ENCODE peak calls at places on chromosomes 4 and X, in eight cellular contexts. One of them, this sample, is unnamed.
A peak's percentile ranks its signal among the peaks of the same experiment; 100 is the strongest.

GRCh38 chrX:110172215-110172614 is 145.7 kb downstream of the AMMECR1 start:
- DNase-seq in psoas muscle: no peak
- DNase-seq in pancreas: no peak
- DNase-seq in mammary epithelial cell: no peak
- DNase-seq in tibial nerve: no peak
- DNase-seq in coronary artery: no peak
- DNase-seq in BE2C: no peak
- DNase-seq in fibroblast of lung: no peak
- DNase-seq in this sample: no peak

GRCh38 chr4:181766061-181766460 is 477.1 kb upstream of the TENM3 start:
- DNase-seq in psoas muscle: no peak
- DNase-seq in pancreas: no peak
- DNase-seq in mammary epithelial cell: no peak
- DNase-seq in tibial nerve: no peak
- DNase-seq in coronary artery: no peak
- DNase-seq in BE2C: no peak
- DNase-seq in fibroblast of lung: no peak
- DNase-seq in this sample: no peak

GRCh38 chr4:16812041-16812440 is 86.4 kb downstream of the LDB2 start:
- DNase-seq in psoas muscle: no peak
- DNase-seq in pancreas: no peak
- DNase-seq in mammary epithelial cell: no peak
- DNase-seq in tibial nerve: no peak
- DNase-seq in coronary artery: no peak
- DNase-seq in BE2C: no peak
- DNase-seq in fibroblast of lung: no peak
- DNase-seq in this sample: no peak

GRCh38 chrX:110394653-110395052 is 36.0 kb downstream of the RTL9 start:
- DNase-seq in psoas muscle: no peak
- DNase-seq in pancreas: no peak
- DNase-seq in mammary epithelial cell: peak; percentile 85
- DNase-seq in tibial nerve: no peak
- DNase-seq in coronary artery: no peak
- DNase-seq in BE2C: peak; percentile 13
- DNase-seq in fibroblast of lung: peak; percentile 77
- DNase-seq in this sample: peak; percentile 47

GRCh38 chr4:4334798-4335520 is 44.9 kb downstream of the ZBTB49 start:
- DNase-seq in psoas muscle: peak; percentile 61
- DNase-seq in pancreas: peak; percentile 54
- DNase-seq in mammary epithelial cell: peak; percentile 50
- DNase-seq in tibial nerve: peak; percentile 41
- DNase-seq in coronary artery: no peak
- DNase-seq in BE2C: peak; percentile 79
- DNase-seq in fibroblast of lung: peak; percentile 39
- DNase-seq in this sample: peak; percentile 73

GRCh38 chrX:57156397-57157049 is 19.3 kb upstream of the SPIN2A start:
- DNase-seq in psoas muscle: no peak
- DNase-seq in pancreas: no peak
- DNase-seq in mammary epithelial cell: peak; percentile 17
- DNase-seq in tibial nerve: no peak
- DNase-seq in coronary artery: no peak
- DNase-seq in BE2C: peak; percentile 15
- DNase-seq in fibroblast of lung: peak; percentile 8
- DNase-seq in this sample: peak; percentile 57

GRCh38 chr4:141275834-141276233 is 55.1 kb downstream of the ZNF330 start:
- DNase-seq in psoas muscle: no peak
- DNase-seq in pancreas: no peak
- DNase-seq in mammary epithelial cell: no peak
- DNase-seq in tibial nerve: no peak
- DNase-seq in coronary artery: no peak
- DNase-seq in BE2C: no peak
- DNase-seq in fibroblast of lung: peak; percentile 54
- DNase-seq in this sample: peak; percentile 87

GRCh38 chr4:77152421-77152820 is 4.6 kb upstream of the CCNG2 start:
- DNase-seq in psoas muscle: no peak
- DNase-seq in pancreas: no peak
- DNase-seq in mammary epithelial cell: peak; percentile 18
- DNase-seq in tibial nerve: no peak
- DNase-seq in coronary artery: no peak
- DNase-seq in BE2C: no peak
- DNase-seq in fibroblast of lung: peak; percentile 63
- DNase-seq in this sample: no peak

GRCh38 chr4:86243750-86244149 is 116.1 kb downstream of the MAPK10 start:
- DNase-seq in psoas muscle: no peak
- DNase-seq in pancreas: no peak
- DNase-seq in mammary epithelial cell: peak; percentile 20
- DNase-seq in tibial nerve: no peak
- DNase-seq in coronary artery: no peak
- DNase-seq in BE2C: no peak
- DNase-seq in fibroblast of lung: no peak
- DNase-seq in this sample: no peak

GRCh38 chr4:138312536-138312911 is 70.4 kb upstream of the SLC7A11 start:
- DNase-seq in psoas muscle: no peak
- DNase-seq in pancreas: no peak
- DNase-seq in mammary epithelial cell: no peak
- DNase-seq in tibial nerve: no peak
- DNase-seq in coronary artery: no peak
- DNase-seq in BE2C: no peak
- DNase-seq in fibroblast of lung: no peak
- DNase-seq in this sample: peak; percentile 38

GRCh38 chrX:107985032-107985431 is 2.9 kb upstream of the TEX13B start:
- DNase-seq in psoas muscle: no peak
- DNase-seq in pancreas: no peak
- DNase-seq in mammary epithelial cell: no peak
- DNase-seq in tibial nerve: no peak
- DNase-seq in coronary artery: no peak
- DNase-seq in BE2C: no peak
- DNase-seq in fibroblast of lung: peak; percentile 0
- DNase-seq in this sample: no peak

GRCh38 chr4:22444813-22445212 is 71.1 kb downstream of the ADGRA3 start:
- DNase-seq in psoas muscle: no peak
- DNase-seq in pancreas: no peak
- DNase-seq in mammary epithelial cell: no peak
- DNase-seq in tibial nerve: no peak
- DNase-seq in coronary artery: no peak
- DNase-seq in BE2C: no peak
- DNase-seq in fibroblast of lung: no peak
- DNase-seq in this sample: no peak
- TF ChIP-seq CTCF in psoas muscle: no peak
- TF ChIP-seq CTCF in pancreas: no peak
- TF ChIP-seq CTCF in mammary epithelial cell: no peak
- TF ChIP-seq CTCF in tibial nerve: no peak
- TF ChIP-seq CTCF in coronary artery: no peak
- TF ChIP-seq CTCF in BE2C: no peak
- TF ChIP-seq CTCF in fibroblast of lung: no peak
- TF ChIP-seq CTCF in this sample: no peak

DNA sequence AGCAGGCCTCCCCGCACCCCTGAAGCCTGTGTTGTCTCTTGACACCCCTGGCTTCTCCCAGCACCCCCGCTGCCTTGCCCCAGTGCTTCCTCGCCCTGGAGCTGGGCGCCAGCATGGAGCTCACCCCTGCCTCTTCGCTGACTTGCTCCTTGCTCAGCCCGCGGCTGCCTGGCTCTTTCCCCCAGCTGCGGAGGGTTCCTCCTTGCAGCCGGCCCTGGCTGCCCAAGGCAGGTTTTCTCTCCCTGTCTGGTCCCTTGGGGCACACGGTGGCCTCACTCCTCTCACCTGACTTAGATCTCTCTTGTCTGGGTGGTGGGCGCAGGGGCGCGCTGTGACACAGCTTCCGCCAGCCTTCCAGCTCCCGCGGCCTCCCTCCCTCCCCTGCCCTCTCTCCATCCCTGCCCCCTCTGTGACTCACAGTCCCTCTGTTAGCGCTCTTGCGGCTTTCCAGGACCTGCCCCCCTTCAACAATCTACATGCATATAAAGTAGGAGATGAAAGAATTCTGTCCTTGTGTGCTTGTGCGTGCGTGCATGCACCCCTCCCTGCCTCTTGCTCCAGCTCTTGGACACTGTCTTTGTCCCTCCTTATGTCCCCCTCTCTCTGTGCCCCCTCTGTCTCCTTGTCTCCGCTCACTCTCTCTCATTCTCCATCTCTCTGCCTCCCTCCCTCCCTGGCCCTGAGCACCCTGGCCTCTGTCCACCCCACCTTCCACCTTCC is 2.2 kb downstream of the PLXNB3 start:
- DNase-seq in psoas muscle: peak; percentile 16
- DNase-seq in pancreas: peak; percentile 16
- DNase-seq in mammary epithelial cell: peak; percentile 65
- DNase-seq in tibial nerve: no peak
- DNase-seq in coronary artery: no peak
- DNase-seq in BE2C: peak; percentile 68
- DNase-seq in fibroblast of lung: peak; percentile 67
- DNase-seq in this sample: peak; percentile 74
- H3K4me3 ChIP-seq in psoas muscle: no peak overlapping the region
- H3K4me3 ChIP-seq in pancreas: no peak overlapping the region
- H3K4me3 ChIP-seq in mammary epithelial cell: peak overlapping the region; percentile 2
- H3K4me3 ChIP-seq in tibial nerve: peak overlapping the region; percentile 48
- H3K4me3 ChIP-seq in coronary artery: peak overlapping the region; percentile 60
- H3K4me3 ChIP-seq in BE2C: peak overlapping the region; percentile 43
- H3K4me3 ChIP-seq in fibroblast of lung: no peak overlapping the region
- H3K4me3 ChIP-seq in this sample: no peak overlapping the region

GRCh38 chr4:7275490-7276154 is 83.3 kb downstream of the SORCS2 start:
- DNase-seq in psoas muscle: no peak
- DNase-seq in pancreas: no peak
- DNase-seq in mammary epithelial cell: no peak
- DNase-seq in tibial nerve: no peak
- DNase-seq in coronary artery: no peak
- DNase-seq in BE2C: no peak
- DNase-seq in fibroblast of lung: no peak
- DNase-seq in this sample: no peak
- TF ChIP-seq CTCF in psoas muscle: no peak
- TF ChIP-seq CTCF in pancreas: no peak
- TF ChIP-seq CTCF in mammary epithelial cell: no peak
- TF ChIP-seq CTCF in tibial nerve: no peak
- TF ChIP-seq CTCF in coronary artery: no peak
- TF ChIP-seq CTCF in BE2C: no peak
- TF ChIP-seq CTCF in fibroblast of lung: no peak
- TF ChIP-seq CTCF in this sample: no peak

DNA sequence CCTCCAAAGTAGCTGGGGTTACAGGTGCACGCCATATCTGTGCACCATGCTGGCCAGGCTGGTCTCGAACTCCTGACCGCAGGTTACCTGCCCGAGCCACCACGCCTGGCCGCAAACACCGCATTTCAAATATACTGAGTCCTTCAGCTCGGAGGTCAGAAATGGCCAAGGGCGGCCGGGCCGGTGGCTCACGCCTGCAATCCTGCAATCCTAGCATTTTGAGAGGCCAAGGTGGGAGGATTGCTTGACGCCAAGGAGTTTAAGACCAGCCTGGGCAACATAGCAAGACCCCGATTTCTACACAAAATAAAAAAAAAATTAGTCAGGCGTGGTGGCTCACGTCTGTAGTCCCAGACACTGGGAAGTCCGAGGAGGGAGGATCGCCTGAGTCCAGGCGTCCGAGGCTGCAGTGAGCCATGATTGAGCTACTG is 71.9 kb upstream of the PPP2R3B start:
- DNase-seq in psoas muscle: no peak
- DNase-seq in pancreas: no peak
- DNase-seq in mammary epithelial cell: no peak
- DNase-seq in tibial nerve: no peak
- DNase-seq in coronary artery: no peak
- DNase-seq in BE2C: no peak
- DNase-seq in fibroblast of lung: no peak
- DNase-seq in this sample: no peak
- H3K4me3 ChIP-seq in psoas muscle: no peak overlapping the region
- H3K4me3 ChIP-seq in pancreas: no peak overlapping the region
- H3K4me3 ChIP-seq in mammary epithelial cell: no peak overlapping the region
- H3K4me3 ChIP-seq in tibial nerve: no peak overlapping the region
- H3K4me3 ChIP-seq in coronary artery: no peak overlapping the region
- H3K4me3 ChIP-seq in BE2C: no peak overlapping the region
- H3K4me3 ChIP-seq in fibroblast of lung: no peak overlapping the region
- H3K4me3 ChIP-seq in this sample: no peak overlapping the region

This sample was measured in cardiac muscle cell.